ENCODE peak calls at places on chromosomes 1 and 21, in eight cellular contexts. A is cardiac muscle cell, I is IMR-90, D is ovary, G is heart right ventricle, K is Peyer's patch, X is astrocyte, J is GM12864. U is an unnamed sample.

GRCh38 chr1:19268445-19268844 is 16.8 kb downstream of the MRTO4 start:
- DNase-seq in A (no peak), I (no peak), D (no peak), G (no peak), K (no peak), X (no peak), J (no peak), U (no peak)

GRCh38 chr1:14875781-14876564 is 277.5 kb downstream of the KAZN start:
- DNase-seq in A (no peak), I (no peak), D (no peak), G (no peak), K (no peak), X (no peak), J (no peak), U (no peak)

GRCh38 chr1:50368179-50369007 is 54.9 kb downstream of the DMRTA2 start:
- DNase-seq in A (peak; percentile 33), I (peak; percentile 6), D (peak; percentile 52), G (no peak), K (peak; percentile 17), X (no peak), J (no peak), U (peak; percentile 30)

GRCh38 chr1:9929431-9930385 is 13.5 kb downstream of the LZIC start:
- DNase-seq in A (peak; percentile 71), I (no peak), D (no peak), G (no peak), K (no peak), X (no peak), J (no peak), U (no peak)

GRCh38 chr1:234409328-234409727 is 36.1 kb downstream of the COA6 start:
- DNase-seq in A (no peak), I (peak; percentile 8), D (no peak), G (no peak), K (no peak), X (no peak), J (no peak), U (no peak)

GRCh38 chr1:43270421-43271095 is 775 bp downstream of the TMEM125 start:
- DNase-seq in A (peak; percentile 9), I (no peak), D (peak; percentile 49), G (no peak), K (peak; percentile 48), X (no peak), J (no peak), U (no peak)

GRCh38 chr1:160133990-160134770 is 17.2 kb upstream of the ATP1A4 start:
- DNase-seq in A (no peak), I (no peak), D (no peak), G (no peak), K (no peak), X (no peak), J (no peak), U (no peak)

GRCh38 chr1:9410737-9411297 is 118.1 kb downstream of the SPSB1 start:
- DNase-seq in A (peak; percentile 86), I (peak; percentile 26), D (no peak), G (no peak), K (no peak), X (peak; percentile 76), J (peak; percentile 96), U (peak; percentile 93)

GRCh38 chr1:160877221-160877620 is 7.8 kb downstream of the ITLN1 start:
- DNase-seq in A (no peak), I (no peak), D (no peak), G (no peak), K (no peak), X (no peak), J (no peak), U (peak; percentile 48)

GRCh38 chr1:84479998-84480397 is 932 bp downstream of the RPF1 start:
- DNase-seq in A (no peak), I (peak; percentile 6), D (no peak), G (no peak), K (no peak), X (no peak), J (no peak), U (peak; percentile 18)

GRCh38 chr21:38478782-38479181 is 19.5 kb downstream of the ERG start:
- DNase-seq in A (peak; percentile 83), I (peak; percentile 10), D (no peak), G (no peak), K (no peak), X (peak; percentile 98), J (no peak), U (no peak)

GRCh38 chr1:163747261-163747660 is 425.5 kb downstream of the NUF2 start:
- DNase-seq in A (no peak), I (no peak), D (no peak), G (no peak), K (no peak), X (peak; percentile 61), J (no peak), U (no peak)

GRCh38 chr1:182795563-182796228 is 6.1 kb downstream of the NPL start:
- DNase-seq in A (no peak), I (no peak), D (no peak), G (no peak), K (no peak), X (no peak), J (no peak), U (no peak)

GRCh38 chr1:78254517-78254916 is 208.8 kb downstream of the GIPC2 start:
- DNase-seq in A (peak; percentile 8), I (peak; percentile 80), D (no peak), G (no peak), K (no peak), X (peak; percentile 86), J (no peak), U (no peak)

GRCh38 chr1:24403806-24404205 is 9.8 kb downstream of the STPG1 start:
- DNase-seq in A (no peak), I (no peak), D (no peak), G (no peak), K (no peak), X (no peak), J (no peak), U (no peak)

GRCh38 chr1:226607268-226607660 is 58.7 kb downstream of the STUM start:
- DNase-seq in A (no peak), I (no peak), D (peak; percentile 21), G (no peak), K (no peak), X (no peak), J (no peak), U (no peak)

GRCh38 chr1:234091065-234091401 is 186.6 kb downstream of the SLC35F3 start:
- DNase-seq in A (no peak), I (no peak), D (no peak), G (no peak), K (no peak), X (no peak), J (no peak), U (no peak)

GRCh38 chr21:37183749-37184148 is 83.4 kb downstream of the VPS26C start:
- DNase-seq in A (no peak), I (no peak), D (no peak), G (no peak), K (no peak), X (no peak), J (no peak), U (no peak)

GRCh38 chr1:44847786-44848185 is 4.7 kb upstream of the PTCH2 start:
- DNase-seq in A (no peak), I (no peak), D (peak; percentile 66), G (no peak), K (no peak), X (no peak), J (no peak), U (no peak)

GRCh38 chr1:44848456-44849181 is 5.6 kb upstream of the PTCH2 start:
- DNase-seq in A (peak; percentile 38), I (no peak), D (no peak), G (no peak), K (no peak), X (no peak), J (no peak), U (no peak)

GRCh38 chr1:44839561-44839960 is 3.5 kb downstream of the PTCH2 start:
- DNase-seq in A (no peak), I (no peak), D (no peak), G (no peak), K (no peak), X (no peak), J (no peak), U (no peak)

GRCh38 chr1:44842415-44842762 is 664 bp downstream of the PTCH2 start:
- DNase-seq in A (no peak), I (no peak), D (no peak), G (no peak), K (no peak), X (peak; percentile 13), J (no peak), U (no peak)

GRCh38 chr1:44842763-44843655 is at the start of gene PTCH2:
- DNase-seq in A (peak; percentile 88), I (peak; percentile 53), D (peak; percentile 94), G (peak; percentile 72), K (peak; percentile 29), X (peak; percentile 46), J (no peak), U (peak; percentile 28)
- H3K4me3 ChIP-seq in A (peak within 1 kb of the TSS; percentile 54), I (peak within 1 kb of the TSS; percentile 51), D (peak within 1 kb of the TSS; percentile 55), G (peak within 1 kb of the TSS; percentile 63), K (peak within 1 kb of the TSS; percentile 44), X (peak within 1 kb of the TSS; percentile 51), J (no peak within 1 kb of the TSS), U (peak within 1 kb of the TSS; percentile 31)

GRCh38 chr21:26153758-26154157 is 16.8 kb downstream of the APP start:
- DNase-seq in A (no peak), I (peak; percentile 34), D (no peak), G (no peak), K (no peak), X (peak; percentile 45), J (no peak), U (no peak)
- TF ChIP-seq CTCF in A (no peak), I (no peak), D (no peak), G (no peak), K (no peak), X (no peak), J (no peak), U (no peak)

GRCh38 chr1:156146006-156146748 is 7.2 kb upstream of the SEMA4A start:
- DNase-seq in A (peak; percentile 96), I (peak; percentile 94), D (peak; percentile 74), G (peak; percentile 67), K (peak; percentile 27), X (peak; percentile 91), J (no peak), U (peak; percentile 88)
- H3K4me3 ChIP-seq in A (no peak overlapping the region), I (no peak overlapping the region), D (no peak overlapping the region), G (peak overlapping the region; percentile 0), K (no peak overlapping the region), X (no peak overlapping the region), J (no peak overlapping the region), U (peak overlapping the region; percentile 20)

DNA sequence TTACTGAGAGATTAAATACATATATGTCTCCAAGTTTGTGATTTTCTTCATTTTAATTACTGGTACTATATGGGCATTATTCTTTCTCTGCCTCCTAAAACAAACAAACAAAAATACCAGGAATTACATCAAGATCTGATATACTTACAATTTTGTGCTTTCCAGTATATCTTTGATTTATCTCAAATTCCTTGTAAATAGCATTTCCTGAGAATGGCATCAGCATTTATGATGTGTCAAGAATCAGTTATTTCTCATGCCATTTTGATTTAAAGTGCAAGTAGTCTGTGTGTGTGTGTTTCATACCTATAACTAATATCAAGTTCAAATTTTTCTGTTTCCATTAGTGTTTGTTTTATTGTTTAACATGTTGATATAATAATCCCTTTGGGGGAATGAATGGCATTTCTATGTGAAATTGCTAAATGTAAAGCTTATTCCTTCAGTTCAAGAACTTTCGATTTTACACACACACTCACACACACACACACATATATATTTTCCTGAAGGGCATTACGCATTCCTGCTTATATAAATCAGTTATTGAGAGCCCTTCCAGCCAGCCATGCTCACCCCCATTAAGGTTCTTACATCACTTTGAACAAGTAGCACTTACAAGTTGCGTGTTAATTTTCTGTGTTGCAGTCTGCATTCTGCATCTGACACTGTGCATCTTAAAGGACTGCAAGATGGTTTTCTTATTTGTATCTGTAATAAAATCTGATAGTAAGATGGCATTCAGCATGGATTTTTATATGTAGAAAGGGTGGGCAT is 102.7 kb downstream of the NEK7 start:
- DNase-seq in A (no peak), I (no peak), D (no peak), G (no peak), K (no peak), X (no peak), J (no peak), U (no peak)
- TF ChIP-seq CTCF in A (no peak), I (no peak), D (no peak), G (no peak), K (no peak), X (no peak), J (no peak), U (no peak)

U was measured in GM12865.